ENCODE peak calls at places on chromosome 9, in four cellular contexts. B is fibroblast of lung, T is coronary artery, M is activated B cell treated with CpG ODN at 0.5 μM for 24 hours. V is an unnamed sample.

GRCh38 chr9:76415731-76416130 is 21.5 kb upstream of the RFK start:
- DNase-seq in B (peak; percentile 29), T (no peak), M (no peak), V (no peak)

GRCh38 chr9:98251554-98251953 is 3.9 kb downstream of the TBC1D2 start:
- DNase-seq in B (peak; percentile 64), T (no peak), M (no peak), V (no peak)

GRCh38 chr9:122354536-122355199 is 16.2 kb upstream of the PTGS1 start:
- DNase-seq in B (no peak), T (no peak), M (no peak), V (no peak)

GRCh38 chr9:102967979-102968378 is 27.2 kb upstream of the CYLC2 start:
- DNase-seq in B (no peak), T (no peak), M (no peak), V (no peak)

GRCh38 chr9:2466703-2467102 is 154.9 kb upstream of the VLDLR start:
- DNase-seq in B (no peak), T (no peak), M (no peak), V (no peak)

GRCh38 chr9:20551236-20551635 is 71.1 kb downstream of the MLLT3 start:
- DNase-seq in B (no peak), T (no peak), M (no peak), V (no peak)

GRCh38 chr9:134989206-134990065 is 71.7 kb upstream of the FCN1 start:
- DNase-seq in B (no peak), T (no peak), M (no peak), V (no peak)

GRCh38 chr9:19030899-19031298 is 2.1 kb downstream of the SAXO1 start:
- DNase-seq in B (no peak), T (no peak), M (no peak), V (no peak)

GRCh38 chr9:93020151-93020550 is 38.4 kb upstream of the SUSD3 start:
- DNase-seq in B (no peak), T (no peak), M (no peak), V (no peak)

DNA sequence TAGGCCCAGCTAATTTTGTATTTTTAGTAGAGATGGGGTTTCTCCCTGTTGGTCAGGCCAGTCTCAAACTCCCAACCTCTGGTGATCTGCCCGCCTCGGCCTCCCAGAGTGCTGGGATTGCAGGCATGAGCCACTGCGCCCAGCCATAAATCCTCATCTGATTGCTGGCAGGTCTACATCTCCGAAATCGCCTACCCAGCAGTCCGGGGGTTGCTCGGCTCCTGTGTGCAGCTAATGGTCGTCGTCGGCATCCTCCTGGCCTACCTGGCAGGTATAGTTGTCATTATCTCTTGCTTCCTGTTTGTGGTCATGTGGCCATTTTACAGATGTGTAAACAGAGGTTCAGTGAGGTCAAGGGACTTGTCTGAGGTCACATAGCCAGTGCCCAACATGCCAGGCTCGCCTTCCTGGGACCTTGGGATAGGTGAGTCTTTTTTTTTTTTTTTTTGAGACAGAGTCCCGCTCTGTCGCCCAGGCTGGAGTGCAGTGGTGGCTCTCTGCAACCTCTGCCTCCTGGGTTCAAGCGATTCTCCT is 2.8 kb downstream of the SLC2A8 start:
- DNase-seq in B (no peak), T (no peak), M (no peak), V (no peak)
- TF ChIP-seq CTCF in B (no peak), T (no peak), M (no peak), V (no peak)

GRCh38 chr9:120868339-120868675 is 8.7 kb downstream of the PHF19 start:
- DNase-seq in B (peak; percentile 82), T (no peak), M (no peak), V (no peak)
- TF ChIP-seq CTCF in B (no peak), T (no peak), M (no peak), V (no peak)

GRCh38 chr9:107274096-107274495 is 9.0 kb upstream of the RAD23B start:
- DNase-seq in B (no peak), T (no peak), M (no peak), V (no peak)
- TF ChIP-seq CTCF in B (no peak), T (no peak), M (no peak), V (no peak)

DNA sequence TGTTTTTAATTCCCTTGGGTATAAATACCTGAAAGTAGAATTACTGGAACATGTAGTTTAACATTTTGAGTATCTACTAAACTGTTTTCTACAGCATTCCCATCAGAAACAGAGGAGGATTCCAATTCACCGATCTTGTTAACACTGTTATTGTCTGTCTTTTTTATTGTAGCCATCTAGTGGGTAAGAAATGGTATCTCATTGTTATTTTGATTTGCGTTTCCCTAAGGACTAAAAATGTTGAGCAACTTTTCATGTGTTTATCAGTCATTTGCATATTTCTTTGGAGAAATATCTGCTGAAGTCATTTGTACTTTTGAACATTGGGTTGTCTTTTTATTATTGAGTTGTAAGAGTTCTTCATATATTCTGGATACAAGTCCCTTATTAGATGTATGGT is 135.2 kb upstream of the NFIL3 start:
- DNase-seq in B (peak; percentile 39), T (no peak), M (no peak), V (no peak)
- TF ChIP-seq CTCF in B (no peak), T (no peak), M (no peak), V (no peak)

GRCh38 chr9:33742519-33742918 is 52.8 kb upstream of the PRSS3 start:
- DNase-seq in B (no peak), T (no peak), M (no peak), V (no peak)
- TF ChIP-seq CTCF in B (no peak), T (no peak), M (no peak), V (no peak)

DNA sequence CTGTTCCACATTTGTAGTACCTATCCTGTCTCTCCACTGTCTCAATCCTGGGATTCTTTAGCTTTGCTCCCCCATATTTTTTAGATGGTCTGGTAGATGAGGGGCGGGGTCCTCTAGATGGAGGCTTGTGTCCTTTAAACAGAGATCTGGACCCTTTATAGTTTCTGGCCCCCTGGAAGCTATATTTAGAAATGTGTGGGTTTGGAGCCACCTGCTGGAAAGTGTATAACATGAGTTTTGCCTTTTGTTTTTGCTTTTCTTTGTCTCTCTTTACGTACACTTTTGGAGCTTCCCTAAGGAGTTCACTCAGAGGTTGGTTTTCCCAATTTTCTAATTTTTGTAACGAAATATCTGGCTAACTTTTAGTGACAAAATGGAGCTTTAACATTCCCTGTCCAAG is 110.7 kb downstream of the CFAP95 start:
- DNase-seq in B (no peak), T (no peak), M (no peak), V (no peak)
- TF ChIP-seq CTCF in B (peak; percentile 17), T (no peak), M (no peak), V (no peak)